ENCODE peak calls at places on chromosome X, in seven cellular contexts. One of them, this sample, is unnamed.
A peak's percentile ranks its signal among the peaks of the same experiment; 100 is the strongest.

GRCh38 chrX:154409222-154409871 is at the start of gene DNASE1L1:
- DNase-seq in Karpas-422: no peak
- DNase-seq in vagina: peak; percentile 93
- DNase-seq in right atrium auricular region: peak; percentile 84
- DNase-seq in GM23338: peak; percentile 86
- DNase-seq in heart left ventricle: peak; percentile 83
- DNase-seq in upper lobe of left lung: peak; percentile 93
- DNase-seq in this sample: peak; percentile 93

GRCh38 chrX:150967786-150968185 is 15.3 kb upstream of the HMGB3 start:
- DNase-seq in upper lobe of left lung: no peak
- DNase-seq in GM23338: no peak
- DNase-seq in heart left ventricle: no peak
- DNase-seq in right atrium auricular region: no peak
- DNase-seq in Karpas-422: no peak
- DNase-seq in vagina: no peak
- DNase-seq in this sample: no peak

GRCh38 chrX:30689116-30689515 is 35.9 kb downstream of the GK start:
- DNase-seq in vagina: no peak
- DNase-seq in right atrium auricular region: no peak
- DNase-seq in Karpas-422: no peak
- DNase-seq in heart left ventricle: no peak
- DNase-seq in upper lobe of left lung: no peak
- DNase-seq in GM23338: no peak
- DNase-seq in this sample: no peak

GRCh38 chrX:148416931-148417330 is 83.5 kb upstream of the AFF2 start:
- DNase-seq in heart left ventricle: no peak
- DNase-seq in GM23338: no peak
- DNase-seq in Karpas-422: no peak
- DNase-seq in upper lobe of left lung: no peak
- DNase-seq in vagina: no peak
- DNase-seq in right atrium auricular region: no peak
- DNase-seq in this sample: no peak

GRCh38 chrX:106619797-106620196 is 8.0 kb downstream of the RADX start:
- DNase-seq in heart left ventricle: no peak
- DNase-seq in upper lobe of left lung: no peak
- DNase-seq in Karpas-422: no peak
- DNase-seq in vagina: no peak
- DNase-seq in right atrium auricular region: no peak
- DNase-seq in GM23338: peak; percentile 2
- DNase-seq in this sample: no peak

GRCh38 chrX:19772759-19773623 is 114.4 kb downstream of the SH3KBP1 start:
- DNase-seq in right atrium auricular region: no peak
- DNase-seq in Karpas-422: peak; percentile 68
- DNase-seq in GM23338: no peak
- DNase-seq in heart left ventricle: no peak
- DNase-seq in upper lobe of left lung: no peak
- DNase-seq in vagina: no peak
- DNase-seq in this sample: no peak

GRCh38 chrX:39854772-39855747 is 242.7 kb downstream of the BCOR start:
- DNase-seq in upper lobe of left lung: no peak
- DNase-seq in Karpas-422: no peak
- DNase-seq in right atrium auricular region: no peak
- DNase-seq in vagina: no peak
- DNase-seq in heart left ventricle: no peak
- DNase-seq in GM23338: no peak
- DNase-seq in this sample: no peak

GRCh38 chrX:118148737-118149136 is 32.1 kb upstream of the KLHL13 start:
- DNase-seq in heart left ventricle: no peak
- DNase-seq in right atrium auricular region: no peak
- DNase-seq in GM23338: no peak
- DNase-seq in Karpas-422: no peak
- DNase-seq in upper lobe of left lung: no peak
- DNase-seq in vagina: no peak
- DNase-seq in this sample: no peak

GRCh38 chrX:115350696-115351408 is 61.3 kb downstream of the LUZP4 start:
- DNase-seq in right atrium auricular region: no peak
- DNase-seq in upper lobe of left lung: no peak
- DNase-seq in GM23338: no peak
- DNase-seq in vagina: no peak
- DNase-seq in heart left ventricle: no peak
- DNase-seq in Karpas-422: no peak
- DNase-seq in this sample: no peak

GRCh38 chrX:115491766-115492165 is 69.2 kb upstream of the PLS3 start:
- DNase-seq in heart left ventricle: no peak
- DNase-seq in Karpas-422: no peak
- DNase-seq in GM23338: no peak
- DNase-seq in right atrium auricular region: no peak
- DNase-seq in upper lobe of left lung: no peak
- DNase-seq in vagina: no peak
- DNase-seq in this sample: no peak

GRCh38 chrX:56729152-56729557 is at the start of gene NBDY:
- DNase-seq in vagina: no peak
- DNase-seq in Karpas-422: peak; percentile 76
- DNase-seq in right atrium auricular region: peak; percentile 62
- DNase-seq in upper lobe of left lung: no peak
- DNase-seq in heart left ventricle: peak; percentile 16
- DNase-seq in GM23338: peak; percentile 46
- DNase-seq in this sample: no peak

GRCh38 chrX:39396358-39396995 is 595.2 kb downstream of the MID1IP1 start:
- DNase-seq in right atrium auricular region: no peak
- DNase-seq in Karpas-422: no peak
- DNase-seq in vagina: no peak
- DNase-seq in heart left ventricle: no peak
- DNase-seq in GM23338: no peak
- DNase-seq in upper lobe of left lung: no peak
- DNase-seq in this sample: no peak

GRCh38 chrX:79477691-79478090 is 110.6 kb upstream of the ITM2A start:
- DNase-seq in GM23338: no peak
- DNase-seq in right atrium auricular region: no peak
- DNase-seq in Karpas-422: no peak
- DNase-seq in vagina: no peak
- DNase-seq in heart left ventricle: no peak
- DNase-seq in upper lobe of left lung: no peak
- DNase-seq in this sample: no peak

GRCh38 chrX:57286507-57287251 is at the start of gene FAAH2:
- DNase-seq in right atrium auricular region: no peak
- DNase-seq in heart left ventricle: no peak
- DNase-seq in GM23338: peak; percentile 74
- DNase-seq in upper lobe of left lung: no peak
- DNase-seq in Karpas-422: peak; percentile 44
- DNase-seq in vagina: no peak
- DNase-seq in this sample: no peak

GRCh38 chrX:9578083-9578779 is 113.4 kb downstream of the TBL1X start:
- DNase-seq in heart left ventricle: no peak
- DNase-seq in upper lobe of left lung: no peak
- DNase-seq in vagina: no peak
- DNase-seq in Karpas-422: no peak
- DNase-seq in right atrium auricular region: no peak
- DNase-seq in GM23338: no peak
- DNase-seq in this sample: no peak

GRCh38 chrX:71106427-71106826 is at the start of gene CXorf65:
- DNase-seq in vagina: no peak
- DNase-seq in Karpas-422: no peak
- DNase-seq in GM23338: no peak
- DNase-seq in heart left ventricle: no peak
- DNase-seq in right atrium auricular region: no peak
- DNase-seq in upper lobe of left lung: no peak
- DNase-seq in this sample: no peak

GRCh38 chrX:71107245-71107644 is 705 bp upstream of the CXorf65 start:
- DNase-seq in right atrium auricular region: no peak
- DNase-seq in Karpas-422: no peak
- DNase-seq in upper lobe of left lung: no peak
- DNase-seq in vagina: no peak
- DNase-seq in heart left ventricle: no peak
- DNase-seq in GM23338: no peak
- DNase-seq in this sample: no peak

GRCh38 chrX:71105638-71106037 is 902 bp downstream of the CXorf65 start:
- DNase-seq in Karpas-422: no peak
- DNase-seq in vagina: no peak
- DNase-seq in heart left ventricle: no peak
- DNase-seq in GM23338: no peak
- DNase-seq in right atrium auricular region: no peak
- DNase-seq in upper lobe of left lung: no peak
- DNase-seq in this sample: no peak

GRCh38 chrX:71111141-71111843 is at the start of gene IL2RG:
- DNase-seq in Karpas-422: no peak
- DNase-seq in right atrium auricular region: no peak
- DNase-seq in heart left ventricle: no peak
- DNase-seq in GM23338: no peak
- DNase-seq in upper lobe of left lung: no peak
- DNase-seq in vagina: no peak
- DNase-seq in this sample: no peak

GRCh38 chrX:71107762-71108360 is 1.3 kb upstream of the CXorf65 start:
- DNase-seq in Karpas-422: no peak
- DNase-seq in vagina: no peak
- DNase-seq in heart left ventricle: peak; percentile 8
- DNase-seq in right atrium auricular region: no peak
- DNase-seq in upper lobe of left lung: no peak
- DNase-seq in GM23338: no peak
- DNase-seq in this sample: no peak
- H3K4me1 ChIP-seq in Karpas-422: peaks cover 25% of the 10 kb centered on the region
- H3K4me1 ChIP-seq in vagina: peaks cover 12% of the 10 kb centered on the region
- H3K4me1 ChIP-seq in heart left ventricle: no peaks in the 10 kb centered on the region
- H3K4me1 ChIP-seq in right atrium auricular region: no peaks in the 10 kb centered on the region
- H3K4me1 ChIP-seq in upper lobe of left lung: peaks cover 3% of the 10 kb centered on the region
- H3K4me1 ChIP-seq in GM23338: peaks cover 19% of the 10 kb centered on the region
- H3K4me1 ChIP-seq in this sample: no peaks in the 10 kb centered on the region

GRCh38 chrX:48703228-48703627 is 6.7 kb downstream of the SUV39H1 start:
- DNase-seq in heart left ventricle: no peak
- DNase-seq in GM23338: no peak
- DNase-seq in upper lobe of left lung: no peak
- DNase-seq in vagina: no peak
- DNase-seq in Karpas-422: no peak
- DNase-seq in right atrium auricular region: no peak
- DNase-seq in this sample: no peak
- H3K4me1 ChIP-seq in heart left ventricle: no peaks in the 10 kb centered on the region
- H3K4me1 ChIP-seq in GM23338: peaks cover 4% of the 10 kb centered on the region
- H3K4me1 ChIP-seq in upper lobe of left lung: no peaks in the 10 kb centered on the region
- H3K4me1 ChIP-seq in vagina: no peaks in the 10 kb centered on the region
- H3K4me1 ChIP-seq in Karpas-422: no peaks in the 10 kb centered on the region
- H3K4me1 ChIP-seq in right atrium auricular region: no peaks in the 10 kb centered on the region
- H3K4me1 ChIP-seq in this sample: no peaks in the 10 kb centered on the region

GRCh38 chrX:121110536-121110935 is 63.1 kb downstream of the GLUD2 start:
- DNase-seq in vagina: no peak
- DNase-seq in Karpas-422: no peak
- DNase-seq in heart left ventricle: no peak
- DNase-seq in upper lobe of left lung: no peak
- DNase-seq in GM23338: no peak
- DNase-seq in right atrium auricular region: no peak
- DNase-seq in this sample: no peak
- H3K4me1 ChIP-seq in vagina: no peaks in the 10 kb centered on the region
- H3K4me1 ChIP-seq in Karpas-422: no peaks in the 10 kb centered on the region
- H3K4me1 ChIP-seq in heart left ventricle: no peaks in the 10 kb centered on the region
- H3K4me1 ChIP-seq in upper lobe of left lung: no peaks in the 10 kb centered on the region
- H3K4me1 ChIP-seq in GM23338: no peaks in the 10 kb centered on the region
- H3K4me1 ChIP-seq in right atrium auricular region: no peaks in the 10 kb centered on the region
- H3K4me1 ChIP-seq in this sample: no peaks in the 10 kb centered on the region

GRCh38 chrX:10579753-10580060 is 40.7 kb downstream of the MID1 start:
- DNase-seq in upper lobe of left lung: no peak
- DNase-seq in right atrium auricular region: no peak
- DNase-seq in vagina: no peak
- DNase-seq in GM23338: no peak
- DNase-seq in Karpas-422: no peak
- DNase-seq in heart left ventricle: no peak
- DNase-seq in this sample: no peak
- H3K4me1 ChIP-seq in upper lobe of left lung: peaks cover 8% of the 10 kb centered on the region
- H3K4me1 ChIP-seq in right atrium auricular region: no peaks in the 10 kb centered on the region
- H3K4me1 ChIP-seq in vagina: peaks cover 7% of the 10 kb centered on the region
- H3K4me1 ChIP-seq in GM23338: peaks cover 12% of the 10 kb centered on the region
- H3K4me1 ChIP-seq in Karpas-422: no peaks in the 10 kb centered on the region
- H3K4me1 ChIP-seq in heart left ventricle: no peaks in the 10 kb centered on the region
- H3K4me1 ChIP-seq in this sample: no peaks in the 10 kb centered on the region

GRCh38 chrX:68935362-68935761 is 106.5 kb downstream of the EFNB1 start:
- DNase-seq in heart left ventricle: no peak
- DNase-seq in vagina: no peak
- DNase-seq in Karpas-422: no peak
- DNase-seq in upper lobe of left lung: no peak
- DNase-seq in right atrium auricular region: no peak
- DNase-seq in GM23338: no peak
- DNase-seq in this sample: no peak

GRCh38 chrX:68934922-68935321 is 106.1 kb downstream of the EFNB1 start:
- DNase-seq in heart left ventricle: no peak
- DNase-seq in GM23338: no peak
- DNase-seq in vagina: no peak
- DNase-seq in upper lobe of left lung: no peak
- DNase-seq in right atrium auricular region: no peak
- DNase-seq in Karpas-422: no peak
- DNase-seq in this sample: no peak

GRCh38 chrX:68936608-68937007 is 107.8 kb downstream of the EFNB1 start:
- DNase-seq in right atrium auricular region: no peak
- DNase-seq in vagina: peak; percentile 67
- DNase-seq in heart left ventricle: no peak
- DNase-seq in Karpas-422: no peak
- DNase-seq in GM23338: no peak
- DNase-seq in upper lobe of left lung: no peak
- DNase-seq in this sample: peak; percentile 13

GRCh38 chrX:68937581-68937980 is 108.8 kb downstream of the EFNB1 start:
- DNase-seq in right atrium auricular region: no peak
- DNase-seq in vagina: no peak
- DNase-seq in GM23338: no peak
- DNase-seq in upper lobe of left lung: no peak
- DNase-seq in Karpas-422: no peak
- DNase-seq in heart left ventricle: no peak
- DNase-seq in this sample: no peak

DNA sequence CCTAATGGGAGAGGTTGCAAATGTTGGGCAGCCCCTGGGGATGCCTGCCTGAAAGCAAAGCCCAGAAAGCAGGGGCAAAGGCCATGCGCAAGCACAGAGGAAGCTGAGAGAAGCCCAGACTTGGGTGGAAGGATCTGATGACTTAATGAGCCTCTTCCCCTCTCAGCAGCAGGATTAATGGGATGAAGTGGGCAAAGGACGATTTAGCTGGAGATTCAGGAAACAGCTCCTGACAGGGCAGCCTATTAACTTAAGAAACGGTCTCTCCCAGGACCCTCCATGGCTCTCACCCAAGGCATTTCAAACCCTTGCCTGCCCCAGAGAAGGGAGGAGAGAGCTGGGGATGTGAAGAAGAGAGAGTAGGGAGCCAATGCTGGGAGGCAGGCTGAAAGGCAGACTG is 107.4 kb downstream of the EFNB1 start:
- DNase-seq in heart left ventricle: no peak
- DNase-seq in vagina: no peak
- DNase-seq in upper lobe of left lung: no peak
- DNase-seq in GM23338: no peak
- DNase-seq in Karpas-422: no peak
- DNase-seq in right atrium auricular region: no peak
- DNase-seq in this sample: no peak
- H3K4me1 ChIP-seq in heart left ventricle: peaks cover 5% of the 10 kb centered on the region
- H3K4me1 ChIP-seq in vagina: no peaks in the 10 kb centered on the region
- H3K4me1 ChIP-seq in upper lobe of left lung: peaks cover 2% of the 10 kb centered on the region
- H3K4me1 ChIP-seq in GM23338: no peaks in the 10 kb centered on the region
- H3K4me1 ChIP-seq in Karpas-422: no peaks in the 10 kb centered on the region
- H3K4me1 ChIP-seq in right atrium auricular region: no peaks in the 10 kb centered on the region
- H3K4me1 ChIP-seq in this sample: peaks cover 11% of the 10 kb centered on the region

GRCh38 chrX:107742754-107743191 is 32.8 kb downstream of the TSC22D3 start:
- DNase-seq in vagina: no peak
- DNase-seq in upper lobe of left lung: peak; percentile 61
- DNase-seq in heart left ventricle: no peak
- DNase-seq in right atrium auricular region: no peak
- DNase-seq in GM23338: no peak
- DNase-seq in Karpas-422: no peak
- DNase-seq in this sample: peak; percentile 66
- H3K4me1 ChIP-seq in vagina: peaks cover 51% of the 10 kb centered on the region
- H3K4me1 ChIP-seq in upper lobe of left lung: peaks cover 38% of the 10 kb centered on the region
- H3K4me1 ChIP-seq in heart left ventricle: peaks cover 17% of the 10 kb centered on the region
- H3K4me1 ChIP-seq in right atrium auricular region: no peaks in the 10 kb centered on the region
- H3K4me1 ChIP-seq in GM23338: peaks cover 8% of the 10 kb centered on the region
- H3K4me1 ChIP-seq in Karpas-422: no peaks in the 10 kb centered on the region
- H3K4me1 ChIP-seq in this sample: peaks cover 89% of the 10 kb centered on the region

GRCh38 chrX:41559662-41560061 is 112.5 kb downstream of the NYX start:
- DNase-seq in vagina: no peak
- DNase-seq in heart left ventricle: peak; percentile 23
- DNase-seq in right atrium auricular region: no peak
- DNase-seq in upper lobe of left lung: no peak
- DNase-seq in Karpas-422: no peak
- DNase-seq in GM23338: no peak
- DNase-seq in this sample: no peak
- H3K4me1 ChIP-seq in vagina: no peaks in the 10 kb centered on the region
- H3K4me1 ChIP-seq in heart left ventricle: no peaks in the 10 kb centered on the region
- H3K4me1 ChIP-seq in right atrium auricular region: no peaks in the 10 kb centered on the region
- H3K4me1 ChIP-seq in upper lobe of left lung: peaks cover 6% of the 10 kb centered on the region
- H3K4me1 ChIP-seq in Karpas-422: no peaks in the 10 kb centered on the region
- H3K4me1 ChIP-seq in GM23338: no peaks in the 10 kb centered on the region
- H3K4me1 ChIP-seq in this sample: no peaks in the 10 kb centered on the region

This sample was measured in gastrocnemius medialis.